ENCODE peak calls at places on chromosomes 16 and 17, in eight cellular contexts. T, B, A, S, O, J, E and X are unnamed samples.

GRCh38 chr17:73938706-73939105 is 264.8 kb upstream of the RPL38 start:
- DNase-seq in O (no peak), T (no peak), A (no peak), S (no peak), B (no peak), J (no peak), E (no peak), X (no peak)

GRCh38 chr17:64005734-64006167 is 7.6 kb downstream of the PRR29 start:
- DNase-seq in A (no peak), J (no peak), O (peak), S (no peak), T (peak), E (no peak), B (no peak), X (no peak)

GRCh38 chr17:63277629-63278028 is 168.5 kb downstream of the CYB561 start:
- DNase-seq in A (no peak), J (no peak), S (no peak), E (no peak), T (no peak), B (no peak), O (no peak), X (no peak)

GRCh38 chr17:58328195-58329034 is at the start of gene TSPOAP1:
- DNase-seq in T (peak), E (no peak), S (peak), B (peak), J (no peak), O (no peak), A (no peak), X (peak)

GRCh38 chr17:32929588-32929987 is 1.6 kb downstream of the TMEM98 start:
- DNase-seq in S (no peak), J (no peak), E (no peak), O (no peak), A (no peak), T (peak), B (no peak), X (no peak)

GRCh38 chr16:28186752-28187151 is 25.0 kb downstream of the XPO6 start:
- DNase-seq in B (no peak), J (no peak), S (no peak), E (peak), O (peak), T (no peak), A (no peak), X (no peak)

GRCh38 chr16:85986931-85987749 is 88.2 kb downstream of the IRF8 start:
- DNase-seq in O (no peak), J (no peak), T (peak), B (no peak), S (peak), A (no peak), E (no peak), X (no peak)

GRCh38 chr17:78359936-78360370 is at the start of gene SOCS3:
- DNase-seq in A (peak), T (peak), B (peak), S (peak), E (peak), J (peak), O (peak), X (no peak)

GRCh38 chr16:81511371-81511770 is 66.8 kb downstream of the CMIP start:
- DNase-seq in E (peak), A (no peak), B (no peak), S (no peak), T (no peak), O (peak), J (no peak), X (no peak)

GRCh38 chr16:7765079-7765550 is 432.5 kb downstream of the RBFOX1 start:
- DNase-seq in O (no peak), A (no peak), J (no peak), E (no peak), T (no peak), B (no peak), S (no peak), X (no peak)

GRCh38 chr16:2424061-2425007 is 4.9 kb upstream of the CCNF start:
- DNase-seq in J (no peak), O (no peak), B (no peak), T (no peak), E (no peak), A (no peak), S (no peak), X (no peak)

GRCh38 chr17:31256936-31257335 is 40.1 kb downstream of the OMG start:
- DNase-seq in J (no peak), O (no peak), S (no peak), A (no peak), B (no peak), T (no peak), E (no peak), X (no peak)

GRCh38 chr17:52297230-52298010 is 138.9 kb upstream of the CA10 start:
- DNase-seq in J (no peak), S (no peak), T (no peak), E (no peak), B (no peak), O (no peak), A (no peak), X (no peak)

GRCh38 chr17:55632236-55632635 is 90.4 kb downstream of the TMEM100 start:
- DNase-seq in T (no peak), E (no peak), J (no peak), O (no peak), B (no peak), A (no peak), S (no peak), X (no peak)

GRCh38 chr16:2008631-2009301 is 855 bp downstream of the ZNF598 start:
- DNase-seq in J (no peak), A (no peak), O (peak), E (peak), S (peak), B (no peak), T (no peak), X (no peak)

GRCh38 chr17:61420745-61421398 is 21.2 kb downstream of the TBX2 start:
- DNase-seq in B (no peak), T (no peak), S (no peak), E (no peak), O (no peak), J (no peak), A (no peak), X (no peak)

GRCh38 chr17:78185981-78186688 is 717 bp downstream of the TK1 start:
- DNase-seq in J (peak), A (no peak), E (no peak), O (peak), T (peak), S (no peak), B (no peak), X (no peak)

GRCh38 chr17:30969989-30970680 is 704 bp upstream of the RNF135 start:
- DNase-seq in O (no peak), B (no peak), T (peak), S (no peak), J (no peak), A (no peak), E (no peak), X (no peak)

GRCh38 chr16:78624349-78624748 is 524.9 kb downstream of the WWOX start:
- DNase-seq in A (no peak), E (no peak), O (no peak), T (no peak), J (no peak), B (no peak), S (no peak), X (no peak)

GRCh38 chr17:2050246-2050866 is 4.5 kb upstream of the HIC1 start:
- DNase-seq in B (no peak), S (no peak), T (peak), O (peak), J (peak), E (peak), A (no peak), X (no peak)

GRCh38 chr16:15650019-15650697 is at the start of gene NDE1:
- DNase-seq in O (peak), S (peak), B (no peak), E (peak), A (peak), T (peak), J (peak), X (no peak)

GRCh38 chr16:28298511-28298878 is 6.2 kb downstream of the SBK1 start:
- DNase-seq in B (no peak), A (no peak), J (no peak), T (no peak), O (no peak), S (no peak), E (no peak), X (no peak)

GRCh38 chr17:37706446-37706845 is 38.4 kb downstream of the HNF1B start:
- DNase-seq in A (no peak), B (no peak), O (no peak), J (no peak), E (peak), S (no peak), T (no peak), X (no peak)

GRCh38 chr16:89033796-89034572 is 57.0 kb upstream of the CBFA2T3 start:
- DNase-seq in T (no peak), O (no peak), S (no peak), A (no peak), E (no peak), B (no peak), J (no peak), X (no peak)

GRCh38 chr17:57338257-57338919 is 82.1 kb downstream of the MSI2 start:
- DNase-seq in A (no peak), B (no peak), T (no peak), S (peak), E (no peak), O (no peak), J (no peak), X (peak)

GRCh38 chr16:69830534-69831211 is 68.5 kb downstream of the WWP2 start:
- DNase-seq in O (no peak), T (no peak), B (no peak), J (no peak), A (no peak), E (peak), S (no peak), X (no peak)

GRCh38 chr16:86089986-86090385 is 191.0 kb downstream of the IRF8 start:
- DNase-seq in S (no peak), E (no peak), O (no peak), T (no peak), J (no peak), A (no peak), B (peak), X (peak)

GRCh38 chr16:5882087-5882661 is 784.6 kb upstream of the EEF2KMT start:
- DNase-seq in B (no peak), T (no peak), O (no peak), J (no peak), S (no peak), E (no peak), A (no peak), X (no peak)

GRCh38 chr16:27241658-27242057 is 26.9 kb downstream of the NSMCE1 start:
- DNase-seq in O (peak), E (no peak), S (no peak), T (no peak), B (no peak), A (no peak), J (no peak), X (no peak)

GRCh38 chr16:49021136-49021535 is 260.5 kb downstream of the CBLN1 start:
- DNase-seq in J (no peak), A (no peak), E (peak), O (peak), S (no peak), B (no peak), T (no peak), X (no peak)